ENCODE peak calls at places on chromosomes 5 and 9, in ten cellular contexts. G, X, A, U, L, K, S, B, O and V are unnamed samples.

GRCh38 chr5:170307575-170308465 is 10.2 kb upstream of the LCP2 start:
- DNase-seq in O (no peak), X (peak), A (peak), L (peak), K (no peak), S (peak), G (peak), U (no peak), B (peak), V (peak)

GRCh38 chr9:13027834-13028233 is 251.7 kb downstream of the MPDZ start:
- DNase-seq in L (no peak), S (no peak), O (no peak), G (no peak), A (no peak), K (no peak), U (no peak), X (no peak), B (no peak), V (no peak)

GRCh38 chr9:68999393-69000105 is 14.4 kb downstream of the PRKACG start:
- DNase-seq in X (peak), S (peak), L (peak), G (peak), U (no peak), O (peak), B (peak), K (peak), A (peak), V (peak)

GRCh38 chr9:12748954-12749353 is 25.9 kb upstream of the LURAP1L start:
- DNase-seq in S (no peak), B (no peak), K (no peak), U (no peak), X (no peak), G (no peak), A (no peak), O (no peak), L (no peak), V (no peak)

GRCh38 chr9:122248448-122248865 is 16.2 kb downstream of the RBM18 start:
- DNase-seq in K (no peak), U (no peak), B (no peak), S (no peak), X (no peak), G (no peak), L (no peak), O (no peak), A (no peak), V (no peak)

GRCh38 chr5:150636391-150637244 is 3.8 kb upstream of the SYNPO start:
- DNase-seq in K (no peak), X (peak), A (peak), L (peak), B (peak), S (peak), O (no peak), U (no peak), G (peak), V (peak)

GRCh38 chr9:121282309-121283071 is 14.5 kb downstream of the GSN start:
- DNase-seq in U (no peak), O (no peak), K (no peak), L (peak), A (peak), S (peak), B (peak), X (peak), G (no peak), V (no peak)

GRCh38 chr9:82606761-82607382 is 456.1 kb downstream of the RASEF start:
- DNase-seq in O (peak), U (no peak), G (peak), X (peak), B (peak), A (no peak), K (peak), L (peak), S (peak), V (peak)

GRCh38 chr9:76904661-76905457 is 1.1 kb downstream of the PRUNE2 start:
- DNase-seq in X (no peak), K (no peak), B (no peak), U (no peak), G (no peak), L (peak), A (no peak), O (no peak), S (no peak), V (no peak)

GRCh38 chr5:75156585-75156984 is 80.1 kb downstream of the ANKRD31 start:
- DNase-seq in L (peak), S (no peak), U (no peak), X (no peak), K (peak), B (peak), A (no peak), O (peak), G (no peak), V (peak)

GRCh38 chr9:95506438-95506691 is 10.4 kb downstream of the PTCH1 start:
- DNase-seq in B (peak), L (peak), S (peak), X (peak), K (peak), U (no peak), O (peak), A (peak), G (peak), V (peak)

GRCh38 chr9:127388037-127388855 is 8.7 kb upstream of the SLC2A8 start:
- DNase-seq in K (peak), X (peak), O (no peak), U (peak), G (no peak), S (peak), A (peak), B (peak), L (peak), V (peak)

GRCh38 chr5:159877894-159878448 is 38.3 kb upstream of the ADRA1B start:
- DNase-seq in K (no peak), X (no peak), L (no peak), O (no peak), S (no peak), B (no peak), G (no peak), A (peak), U (no peak), V (no peak)

GRCh38 chr5:91928751-91929521 is 545.8 kb upstream of the ARRDC3 start:
- DNase-seq in B (peak), G (peak), L (peak), U (no peak), O (no peak), K (no peak), X (peak), A (no peak), S (no peak), V (peak)

GRCh38 chr9:137739371-137739915 is 120.6 kb downstream of the EHMT1 start:
- DNase-seq in X (no peak), G (no peak), A (no peak), S (no peak), L (no peak), B (no peak), K (no peak), U (no peak), O (no peak), V (no peak)

GRCh38 chr9:84554069-84554659 is 115.4 kb upstream of the NTRK2 start:
- DNase-seq in L (no peak), G (no peak), O (no peak), K (no peak), X (no peak), A (no peak), S (no peak), B (no peak), U (no peak), V (no peak)

GRCh38 chr5:161189452-161189851 is 337.4 kb upstream of the ATP10B start:
- DNase-seq in A (no peak), G (no peak), O (no peak), L (no peak), S (no peak), K (no peak), X (no peak), U (no peak), B (no peak), V (no peak)

GRCh38 chr9:136327313-136327971 is at the start of gene GPSM1:
- DNase-seq in L (peak), X (peak), G (peak), U (no peak), B (peak), K (no peak), S (peak), A (no peak), O (peak), V (peak)

GRCh38 chr9:33170464-33171156 is 3.5 kb upstream of the B4GALT1 start:
- DNase-seq in B (peak), X (no peak), S (no peak), K (no peak), U (no peak), A (peak), L (no peak), O (peak), G (peak), V (peak)

DNA sequence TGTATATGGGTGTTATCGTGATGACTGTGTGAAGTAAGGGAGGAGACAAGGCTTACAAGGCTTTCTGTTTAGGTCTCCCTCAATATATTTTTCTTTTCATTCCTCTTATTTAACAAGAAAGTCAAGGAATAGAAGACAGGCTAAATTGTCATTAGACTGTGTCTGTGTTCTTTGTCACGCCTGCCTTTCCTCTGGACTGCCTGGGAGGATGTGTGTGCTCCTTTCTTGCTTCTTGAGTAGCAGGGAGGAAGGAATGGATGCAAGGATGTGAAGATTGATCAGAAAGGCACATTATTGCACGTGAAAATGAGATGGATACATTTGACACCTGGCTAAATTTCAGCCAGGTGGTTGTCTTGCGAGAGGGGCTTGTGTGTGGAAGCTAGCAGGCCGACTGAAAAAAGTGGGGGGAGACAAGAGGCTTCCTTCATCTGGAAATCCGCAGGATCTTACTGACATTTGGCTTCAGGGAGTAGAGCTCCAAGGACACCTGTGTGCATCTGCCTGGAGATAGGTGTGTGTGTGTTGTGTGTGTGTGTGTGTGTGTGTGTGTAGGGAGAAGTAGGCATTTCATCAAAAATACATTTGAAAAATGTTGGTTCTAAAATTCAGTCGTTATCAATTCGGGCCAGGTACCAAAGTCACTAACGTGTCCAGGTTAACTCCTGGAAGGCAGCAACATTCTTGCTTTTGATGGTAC is 200.0 kb downstream of the MEF2C start:
- DNase-seq in K (no peak), S (no peak), X (peak), U (no peak), G (no peak), L (no peak), B (no peak), O (no peak), A (no peak), V (no peak)
- H3K4me3 ChIP-seq in K (no peak), S (no peak), X (peak), U (no peak), G (no peak), L (no peak), B (no peak), O (no peak), A (no peak), V (no peak)

GRCh38 chr9:128556915-128557634 is 4.7 kb downstream of the SPTAN1 start:
- DNase-seq in S (no peak), X (no peak), A (no peak), U (no peak), B (no peak), K (peak), O (no peak), L (peak), G (no peak), V (no peak)

GRCh38 chr9:128553695-128554094 is 1.3 kb downstream of the SPTAN1 start:
- DNase-seq in X (peak), A (no peak), G (no peak), K (no peak), B (peak), L (peak), S (peak), U (no peak), O (no peak), V (peak)

GRCh38 chr9:128556276-128556675 is 3.9 kb downstream of the SPTAN1 start:
- DNase-seq in U (no peak), G (no peak), A (no peak), S (no peak), K (no peak), X (no peak), L (no peak), O (no peak), B (no peak), V (no peak)

GRCh38 chr9:128554155-128554862 is 1.9 kb downstream of the SPTAN1 start:
- DNase-seq in B (peak), G (peak), K (peak), U (no peak), O (no peak), A (peak), X (peak), S (peak), L (peak), V (peak)

GRCh38 chr9:128555180-128555721 is 2.9 kb downstream of the SPTAN1 start:
- DNase-seq in S (no peak), A (no peak), U (no peak), K (peak), O (no peak), X (peak), G (peak), B (peak), L (peak), V (peak)
- H3K4me3 ChIP-seq in S (peak), A (no peak), U (no peak), K (peak), O (no peak), X (peak), G (no peak), B (peak), L (no peak), V (peak)

GRCh38 chr9:93061791-93062299 is 3.3 kb downstream of the SUSD3 start:
- DNase-seq in B (no peak), G (no peak), O (peak), S (no peak), U (no peak), L (no peak), K (peak), A (no peak), X (no peak), V (no peak)

GRCh38 chr9:93062364-93062763 is 3.9 kb downstream of the SUSD3 start:
- DNase-seq in L (no peak), O (peak), G (no peak), A (no peak), S (no peak), K (no peak), B (no peak), U (no peak), X (no peak), V (no peak)

GRCh38 chr9:93066978-93067603 is 8.6 kb downstream of the SUSD3 start:
- DNase-seq in L (peak), X (no peak), K (no peak), G (no peak), B (no peak), S (no peak), A (no peak), O (no peak), U (no peak), V (no peak)

GRCh38 chr9:93065321-93065720 is 6.8 kb downstream of the SUSD3 start:
- DNase-seq in A (peak), B (no peak), U (no peak), X (no peak), G (no peak), S (no peak), O (no peak), L (no peak), K (no peak), V (no peak)

GRCh38 chr9:93064392-93065124 is 6.1 kb downstream of the SUSD3 start:
- DNase-seq in K (no peak), S (no peak), G (no peak), U (peak), A (peak), X (peak), L (no peak), B (no peak), O (peak), V (peak)
- H3K4me3 ChIP-seq in K (no peak), S (no peak), G (no peak), U (peak), A (no peak), X (no peak), L (no peak), B (no peak), O (no peak), V (no peak)

GRCh38 chr9:128550770-128551651 is 1.4 kb upstream of the SPTAN1 start:
- DNase-seq in B (peak), K (no peak), O (peak), U (no peak), X (peak), L (peak), S (no peak), A (peak), G (no peak), V (peak)

GRCh38 chr9:128552744-128553221 is 396 bp downstream of the SPTAN1 start:
- DNase-seq in A (peak), S (no peak), B (peak), K (no peak), X (peak), U (no peak), O (peak), L (no peak), G (peak), V (peak)

GRCh38 chr9:128550226-128550625 is 2.2 kb upstream of the SPTAN1 start:
- DNase-seq in X (no peak), G (no peak), L (peak), S (no peak), B (no peak), K (no peak), U (no peak), A (no peak), O (no peak), V (no peak)

GRCh38 chr9:128552153-128552743 is at the start of gene SPTAN1:
- DNase-seq in S (peak), K (peak), A (peak), X (peak), G (peak), B (peak), L (peak), U (peak), O (peak), V (peak)

GRCh38 chr9:128551652-128552152 is 685 bp upstream of the SPTAN1 start:
- DNase-seq in O (no peak), X (no peak), K (no peak), A (no peak), B (no peak), S (no peak), L (no peak), G (no peak), U (no peak), V (peak)
- H3K4me3 ChIP-seq in O (peak), X (peak), K (peak), A (peak), B (peak), S (peak), L (peak), G (peak), U (peak), V (peak)

DNA sequence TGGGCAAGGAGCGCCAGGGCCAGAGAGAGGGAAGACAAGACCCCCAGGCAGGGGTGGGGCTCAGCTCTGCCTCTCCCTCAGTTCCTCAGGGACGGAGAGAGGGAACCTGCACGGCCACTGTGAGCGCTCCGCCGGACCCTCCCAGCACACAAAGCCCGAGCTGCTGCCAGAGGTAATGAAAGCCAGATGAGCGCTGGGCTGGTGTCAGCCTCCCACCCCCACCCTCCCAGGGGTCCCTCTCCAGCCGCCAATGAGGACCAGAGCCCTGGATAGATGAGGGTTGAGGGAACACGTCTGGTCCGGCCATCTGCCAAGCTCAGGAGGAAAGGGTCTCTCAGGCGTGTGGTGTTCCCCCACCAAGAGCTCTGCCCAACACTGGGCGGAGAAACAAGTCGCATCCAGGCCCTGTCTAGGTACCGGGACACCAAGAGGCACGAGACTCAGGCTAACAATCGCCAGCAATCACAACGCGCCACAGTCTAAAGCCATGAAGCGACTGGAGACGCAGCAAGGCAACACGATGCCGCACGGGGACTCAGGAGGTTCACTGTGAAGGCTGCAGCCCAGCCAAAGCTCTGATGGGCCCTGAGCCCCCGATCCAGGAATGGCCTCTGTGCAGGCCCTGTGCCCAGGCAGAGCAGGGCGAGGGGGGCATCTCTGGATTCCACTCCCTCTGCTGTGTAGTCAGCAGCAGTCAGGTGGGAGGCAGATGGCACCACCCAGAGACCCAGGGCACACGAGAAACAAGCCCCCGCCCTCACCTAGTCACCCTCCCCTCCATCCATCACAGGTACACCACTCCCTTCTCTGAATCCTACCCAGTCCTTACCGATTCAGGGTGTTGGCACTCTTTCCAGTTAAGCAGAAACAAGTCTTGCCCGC is 1.3 kb downstream of the RALGDS start:
- DNase-seq in O (peak), A (no peak), B (no peak), S (no peak), K (no peak), L (no peak), U (no peak), X (peak), G (peak), V (peak)
- H3K4me3 ChIP-seq in O (peak), A (no peak), B (peak), S (peak), K (peak), L (peak), U (no peak), X (peak), G (peak), V (peak)

DNA sequence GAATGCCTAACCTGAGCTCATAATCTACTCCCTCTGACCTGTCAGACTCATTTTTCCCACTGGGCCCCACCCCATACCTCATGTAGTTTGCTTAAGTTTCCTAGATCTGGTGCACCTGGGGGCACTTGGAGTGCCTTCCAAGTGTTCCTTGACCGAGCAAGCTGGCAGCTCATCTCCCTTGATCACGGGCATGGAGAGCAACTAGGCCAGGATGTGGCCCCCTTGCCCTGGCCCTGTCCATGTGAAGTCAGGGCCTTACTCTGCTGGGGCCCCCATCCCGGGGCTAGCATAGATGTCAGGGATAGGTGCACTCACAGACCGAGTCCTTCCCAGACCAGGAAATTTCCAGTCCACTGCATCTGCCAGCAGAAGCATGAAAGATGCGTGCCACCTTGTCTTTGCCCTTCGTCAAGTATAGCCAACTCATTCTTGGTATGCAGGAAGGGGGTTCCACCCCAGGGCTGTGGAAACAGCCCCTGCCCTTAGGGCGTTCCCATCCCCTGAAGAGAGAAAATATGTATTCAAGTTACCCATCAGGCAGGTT is 41.9 kb downstream of the SLC22A5 start:
- DNase-seq in O (no peak), U (no peak), G (no peak), K (no peak), X (no peak), A (no peak), L (no peak), S (no peak), B (no peak), V (no peak)
- H3K4me3 ChIP-seq in O (peak), U (peak), G (no peak), K (peak), X (peak), A (peak), L (peak), S (peak), B (peak), V (peak)

GRCh38 chr9:98632839-98633238 is 75.9 kb downstream of the GABBR2 start:
- DNase-seq in G (no peak), S (no peak), L (no peak), O (no peak), X (no peak), B (no peak), K (no peak), A (no peak), U (no peak), V (no peak)
- H3K4me3 ChIP-seq in G (no peak), S (no peak), L (no peak), O (no peak), X (no peak), B (no peak), K (no peak), A (no peak), U (no peak), V (no peak)